ENCODE peak calls at places on chromosomes 5 and 9, in four cellular contexts. L, U, K and Z are unnamed samples.

GRCh38 chr5:124735169-124735858 is 11.1 kb downstream of the ZNF608 start:
- DNase-seq in L (no peak), U (no peak), K (no peak), Z (no peak)

GRCh38 chr5:17944046-17944445 is 309.8 kb downstream of the TAF11L14 start:
- DNase-seq in L (no peak), U (no peak), K (no peak), Z (no peak)

GRCh38 chr5:35134278-35135030 is 86.7 kb upstream of the AGXT2 start:
- DNase-seq in L (no peak), U (no peak), K (no peak), Z (no peak)

GRCh38 chr5:10623305-10623910 is 59.5 kb downstream of the ANKRD33B start:
- DNase-seq in L (no peak), U (no peak), K (no peak), Z (no peak)

GRCh38 chr5:26553079-26553478 is 485.3 kb downstream of the CDH9 start:
- DNase-seq in L (no peak), U (no peak), K (no peak), Z (no peak)

GRCh38 chr9:107624216-107624948 is 134.8 kb upstream of the KLF4 start:
- DNase-seq in L (no peak), U (no peak), K (no peak), Z (no peak)

GRCh38 chr5:150584561-150585335 is 55.7 kb upstream of the SYNPO start:
- DNase-seq in L (no peak), U (no peak), K (no peak), Z (no peak)

GRCh38 chr9:97820373-97820772 is 32.7 kb upstream of the FOXE1 start:
- DNase-seq in L (no peak), U (no peak), K (no peak), Z (no peak)

GRCh38 chr5:57335092-57335491 is 147.5 kb downstream of the ACTBL2 start:
- DNase-seq in L (no peak), U (no peak), K (peak), Z (no peak)

GRCh38 chr5:78671609-78672008 is 23.0 kb upstream of the LHFPL2 start:
- DNase-seq in L (no peak), U (no peak), K (no peak), Z (no peak)

GRCh38 chr9:8558176-8558575 is 758.6 kb upstream of the DMAC1 start:
- DNase-seq in L (no peak), U (no peak), K (peak), Z (no peak)

GRCh38 chr5:148725675-148726074 is 71.3 kb upstream of the HTR4 start:
- DNase-seq in L (no peak), U (no peak), K (no peak), Z (no peak)

GRCh38 chr5:33311893-33312292 is 128.9 kb upstream of the TARS1 start:
- DNase-seq in L (no peak), U (no peak), K (peak), Z (no peak)